ENCODE peak calls at places on chromosomes 5 and 9, in seven cellular contexts. J, B, S, Z, O, F and T are unnamed samples.

GRCh38 chr5:34736445-34737119 is 80.5 kb downstream of the RAI14 start:
- DNase-seq in F (no peak), J (peak), S (no peak), O (peak), B (no peak), Z (peak), T (peak)

GRCh38 chr9:94819161-94819677 is 92.7 kb downstream of the AOPEP start:
- DNase-seq in J (no peak), Z (no peak), S (no peak), O (peak), F (no peak), B (no peak), T (no peak)

GRCh38 chr9:123335227-123335985 is 20.6 kb upstream of the CRB2 start:
- DNase-seq in B (no peak), J (no peak), Z (peak), F (peak), O (peak), S (peak), T (peak)

GRCh38 chr9:36029765-36030528 is 6.8 kb upstream of the RECK start:
- DNase-seq in B (no peak), J (no peak), O (peak), Z (peak), F (no peak), S (no peak), T (peak)

GRCh38 chr5:7589800-7590199 is 193.9 kb downstream of the ADCY2 start:
- DNase-seq in B (no peak), Z (no peak), J (no peak), F (no peak), S (no peak), O (no peak), T (no peak)

GRCh38 chr9:92666912-92667532 is 2.9 kb downstream of the IPPK start:
- DNase-seq in B (no peak), O (no peak), Z (no peak), S (no peak), J (no peak), F (no peak), T (no peak)

GRCh38 chr9:5939530-5939929 is 48.8 kb downstream of the MLANA start:
- DNase-seq in S (no peak), J (no peak), Z (no peak), F (no peak), O (no peak), B (no peak), T (no peak)

GRCh38 chr9:93613174-93613573 is 36.8 kb downstream of the PHF2 start:
- DNase-seq in B (no peak), J (no peak), O (no peak), S (no peak), F (no peak), Z (no peak), T (no peak)

GRCh38 chr5:141574122-141574510 is 44.7 kb downstream of the DIAPH1 start:
- DNase-seq in J (no peak), O (no peak), Z (no peak), S (no peak), B (no peak), F (no peak), T (no peak)

GRCh38 chr5:116824751-116825438 is 250.3 kb upstream of the SEMA6A start:
- DNase-seq in F (no peak), B (no peak), Z (no peak), O (no peak), J (no peak), S (no peak), T (no peak)

GRCh38 chr5:128637031-128637430 is 99.0 kb upstream of the FBN2 start:
- DNase-seq in F (no peak), Z (peak), B (no peak), O (no peak), S (no peak), J (no peak), T (peak)

GRCh38 chr5:160266044-160266718 is 36.9 kb downstream of the FABP6 start:
- DNase-seq in S (peak), Z (no peak), J (no peak), B (no peak), F (no peak), O (no peak), T (no peak)

GRCh38 chr5:91383956-91384300 is 811 bp upstream of the ARRDC3 start:
- DNase-seq in O (peak), F (peak), Z (peak), J (peak), B (peak), S (no peak), T (no peak)

GRCh38 chr5:72377920-72378635 is 57.9 kb downstream of the PTCD2 start:
- DNase-seq in B (no peak), S (no peak), F (no peak), O (no peak), J (no peak), Z (peak), T (no peak)

GRCh38 chr9:19108038-19108437 is 5.3 kb upstream of the HAUS6 start:
- DNase-seq in O (no peak), Z (no peak), F (peak), B (no peak), S (no peak), J (no peak), T (no peak)

GRCh38 chr5:41510176-41510831 is at the start of gene PLCXD3:
- DNase-seq in Z (no peak), F (no peak), S (peak), B (no peak), O (peak), J (peak), T (no peak)

GRCh38 chr9:136726631-136727191 is 14.3 kb downstream of the DIPK1B start:
- DNase-seq in B (no peak), Z (no peak), S (no peak), F (peak), J (no peak), O (no peak), T (no peak)

GRCh38 chr9:37941253-37941652 is 37.3 kb upstream of the SLC25A51 start:
- DNase-seq in F (no peak), J (no peak), Z (no peak), B (no peak), O (no peak), S (peak), T (no peak)

GRCh38 chr5:6703791-6704190 is 9.4 kb upstream of the TENT4A start:
- DNase-seq in B (no peak), J (no peak), S (no peak), O (peak), F (no peak), Z (peak), T (peak)

GRCh38 chr5:144577676-144578075 is 407.0 kb downstream of the KCTD16 start:
- DNase-seq in O (no peak), B (no peak), F (no peak), J (no peak), Z (no peak), S (no peak), T (no peak)

GRCh38 chr5:116600876-116601275 is 26.3 kb upstream of the SEMA6A start:
- DNase-seq in O (no peak), J (no peak), B (no peak), F (no peak), S (no peak), Z (peak), T (peak)

GRCh38 chr5:12616093-12616492 is 711.8 kb upstream of the CTNND2 start:
- DNase-seq in O (no peak), J (no peak), Z (no peak), F (peak), S (no peak), B (no peak), T (no peak)

GRCh38 chr9:122807271-122807900 is 7.5 kb downstream of the OR1K1 start:
- DNase-seq in S (no peak), Z (no peak), F (no peak), O (no peak), B (no peak), J (no peak), T (peak)

GRCh38 chr5:156595132-156595787 is 254.8 kb upstream of the PPP1R2B start:
- DNase-seq in S (peak), F (no peak), J (no peak), B (no peak), O (no peak), Z (no peak), T (peak)